ENCODE peak calls at places on chromosomes 1 and 21, in eight cellular contexts. J is tibial nerve, U is transverse colon, S is A549, H is adrenal gland, Q is H1, Z is K562, B is prostate gland. K is an unnamed sample.
A peak's percentile ranks its signal among the peaks of the same experiment; 100 is the strongest.

GRCh38 chr1:119139393-119139792 is 1.1 kb downstream of the WARS2 start:
- DNase-seq in J (no peak), U (no peak), S (no peak), H (no peak), Q (no peak), Z (no peak), B (no peak), K (no peak)

GRCh38 chr1:30893776-30894507 is 14.6 kb downstream of the SDC3 start:
- DNase-seq in J (no peak), U (no peak), S (no peak), H (no peak), Q (no peak), Z (no peak), B (no peak), K (no peak)

GRCh38 chr1:56068210-56068609 is 511.2 kb downstream of the PLPP3 start:
- DNase-seq in J (no peak), U (no peak), S (no peak), H (no peak), Q (no peak), Z (no peak), B (no peak), K (no peak)

GRCh38 chr1:101253976-101254660 is 17.3 kb downstream of the S1PR1 start:
- DNase-seq in J (no peak), U (no peak), S (no peak), H (peak; percentile 52), Q (no peak), Z (no peak), B (no peak), K (no peak)

GRCh38 chr1:23035823-23036452 is 16.7 kb downstream of the KDM1A start:
- DNase-seq in J (no peak), U (no peak), S (no peak), H (no peak), Q (no peak), Z (no peak), B (no peak), K (no peak)

GRCh38 chr1:185284533-185285244 is 32.4 kb downstream of the IVNS1ABP start:
- DNase-seq in J (no peak), U (no peak), S (no peak), H (no peak), Q (no peak), Z (peak; percentile 83), B (no peak), K (no peak)

GRCh38 chr1:89633745-89634625 is 1.1 kb downstream of the LRRC8C start:
- DNase-seq in J (no peak), U (peak; percentile 10), S (no peak), H (peak; percentile 42), Q (no peak), Z (peak; percentile 30), B (no peak), K (no peak)

GRCh38 chr1:185804608-185805007 is 70.4 kb downstream of the HMCN1 start:
- DNase-seq in J (no peak), U (no peak), S (no peak), H (no peak), Q (no peak), Z (no peak), B (no peak), K (no peak)

GRCh38 chr1:219555802-219556201 is 57.1 kb downstream of the ZC3H11B start:
- DNase-seq in J (no peak), U (no peak), S (peak; percentile 33), H (no peak), Q (no peak), Z (no peak), B (peak; percentile 29), K (no peak)

GRCh38 chr1:188782220-188782841 is 1695.3 kb downstream of the BRINP3 start:
- DNase-seq in J (no peak), U (no peak), S (peak; percentile 34), H (peak; percentile 28), Q (peak; percentile 23), Z (peak; percentile 20), B (no peak), K (peak; percentile 15)

GRCh38 chr1:110515896-110516295 is 3.1 kb downstream of the KCNA10 start:
- DNase-seq in J (no peak), U (no peak), S (no peak), H (no peak), Q (no peak), Z (no peak), B (no peak), K (no peak)

GRCh38 chr1:228332797-228333738 is 73.6 kb downstream of the TRIM11 start:
- DNase-seq in J (no peak), U (no peak), S (no peak), H (no peak), Q (no peak), Z (no peak), B (no peak), K (no peak)

GRCh38 chr21:28671549-28672195 is 321.0 kb downstream of the LTN1 start:
- DNase-seq in J (no peak), U (no peak), S (no peak), H (no peak), Q (no peak), Z (no peak), B (no peak), K (no peak)

DNA sequence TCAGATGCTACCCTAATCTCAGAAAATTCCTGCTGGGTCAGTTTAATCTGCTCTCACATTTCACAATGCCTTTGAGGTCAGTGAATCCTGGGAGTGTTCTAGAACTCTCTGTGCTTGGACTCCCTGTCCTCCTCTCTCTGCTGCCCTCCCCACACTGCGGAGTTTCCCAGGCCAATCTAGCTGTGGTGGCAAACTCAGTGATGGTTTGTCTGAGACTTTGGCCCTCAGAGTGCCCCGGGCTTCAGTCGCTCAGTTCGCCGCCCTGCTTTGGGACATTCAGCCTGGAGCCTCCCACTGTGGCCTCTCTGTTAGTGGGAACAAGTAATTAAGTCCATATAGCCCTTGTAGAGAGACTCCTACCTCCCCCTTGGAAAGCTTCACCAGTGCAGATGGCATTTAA is 7.1 kb downstream of the C1orf226 start:
- DNase-seq in J (no peak), U (no peak), S (no peak), H (peak; percentile 18), Q (no peak), Z (peak; percentile 11), B (no peak), K (no peak)
- TF ChIP-seq POLR2A in J (no peak), U (no peak), S (no peak), H (no peak), Q (no peak), Z (no peak), B (no peak), K (no peak)

GRCh38 chr1:226121587-226122400 is 59.3 kb downstream of the H3-3A start:
- DNase-seq in J (peak; percentile 38), U (peak; percentile 80), S (peak; percentile 88), H (peak; percentile 47), Q (no peak), Z (peak; percentile 96), B (peak; percentile 60), K (peak; percentile 87)
- TF ChIP-seq POLR2A in J (no peak), U (peak; percentile 26), S (peak; percentile 45), H (no peak), Q (no peak), Z (peak; percentile 63), B (no peak), K (peak; percentile 26)

DNA sequence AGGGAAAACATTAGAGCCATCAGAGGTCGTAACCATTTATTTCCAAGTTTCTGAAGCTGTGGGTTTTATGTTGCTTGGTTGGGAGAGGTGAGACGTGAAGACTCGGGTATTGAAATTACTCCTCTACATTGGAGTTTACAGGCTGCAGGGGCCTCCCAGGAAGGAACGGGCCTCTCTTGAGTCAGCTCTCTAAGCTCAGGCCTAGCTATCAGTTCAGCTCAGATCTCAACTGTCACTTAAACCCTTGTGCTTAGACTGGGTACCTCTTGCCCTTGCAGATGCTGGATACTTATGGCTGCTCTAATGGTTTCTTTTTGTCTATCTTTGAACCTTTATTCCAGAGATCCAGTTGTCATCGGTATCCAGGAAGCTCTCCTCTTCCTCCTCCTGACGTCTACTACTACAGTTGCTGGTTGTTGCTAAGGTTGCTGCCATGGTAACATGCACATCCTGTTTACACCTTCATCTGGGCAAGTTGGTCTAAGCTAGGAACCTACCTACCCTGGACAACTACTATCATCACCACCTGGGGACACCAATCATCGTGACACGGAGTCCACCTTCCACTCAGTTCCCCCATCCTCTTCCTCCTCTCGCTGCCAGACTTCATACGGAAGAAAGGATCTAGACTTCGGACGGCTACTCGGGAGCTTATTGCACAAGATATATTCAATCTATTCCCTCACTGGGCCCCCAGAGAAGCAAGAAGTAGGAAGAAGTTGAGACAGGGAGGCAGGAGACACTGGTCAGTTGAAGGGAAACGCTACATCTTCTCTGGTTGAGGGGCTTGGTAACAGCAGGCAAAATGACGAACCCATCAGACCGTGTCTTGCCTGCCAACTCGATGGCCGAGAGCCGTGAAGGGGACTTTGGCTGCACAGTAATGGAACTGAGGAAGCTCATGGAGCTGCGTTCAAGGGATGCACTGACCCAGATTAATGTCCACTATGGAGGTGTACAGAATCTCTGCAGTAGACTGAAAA is 56.1 kb downstream of the ATP2B4 start:
- DNase-seq in J (no peak), U (peak; percentile 25), S (no peak), H (no peak), Q (no peak), Z (peak; percentile 59), B (no peak), K (no peak)
- TF ChIP-seq POLR2A in J (no peak), U (no peak), S (no peak), H (no peak), Q (no peak), Z (peak; percentile 49), B (no peak), K (no peak)

GRCh38 chr1:156025873-156026272 is 5.1 kb upstream of the SSR2 start:
- DNase-seq in J (no peak), U (peak; percentile 63), S (peak; percentile 78), H (peak; percentile 48), Q (peak; percentile 47), Z (peak; percentile 73), B (no peak), K (no peak)

GRCh38 chr1:156021087-156021416 is 301 bp upstream of the SSR2 start:
- DNase-seq in J (no peak), U (no peak), S (no peak), H (no peak), Q (no peak), Z (no peak), B (no peak), K (no peak)

GRCh38 chr1:156021954-156022353 is 1.2 kb upstream of the SSR2 start:
- DNase-seq in J (no peak), U (no peak), S (no peak), H (no peak), Q (no peak), Z (no peak), B (no peak), K (no peak)

GRCh38 chr1:156019946-156020292 is 832 bp downstream of the SSR2 start:
- DNase-seq in J (no peak), U (no peak), S (no peak), H (no peak), Q (no peak), Z (no peak), B (no peak), K (no peak)

DNA sequence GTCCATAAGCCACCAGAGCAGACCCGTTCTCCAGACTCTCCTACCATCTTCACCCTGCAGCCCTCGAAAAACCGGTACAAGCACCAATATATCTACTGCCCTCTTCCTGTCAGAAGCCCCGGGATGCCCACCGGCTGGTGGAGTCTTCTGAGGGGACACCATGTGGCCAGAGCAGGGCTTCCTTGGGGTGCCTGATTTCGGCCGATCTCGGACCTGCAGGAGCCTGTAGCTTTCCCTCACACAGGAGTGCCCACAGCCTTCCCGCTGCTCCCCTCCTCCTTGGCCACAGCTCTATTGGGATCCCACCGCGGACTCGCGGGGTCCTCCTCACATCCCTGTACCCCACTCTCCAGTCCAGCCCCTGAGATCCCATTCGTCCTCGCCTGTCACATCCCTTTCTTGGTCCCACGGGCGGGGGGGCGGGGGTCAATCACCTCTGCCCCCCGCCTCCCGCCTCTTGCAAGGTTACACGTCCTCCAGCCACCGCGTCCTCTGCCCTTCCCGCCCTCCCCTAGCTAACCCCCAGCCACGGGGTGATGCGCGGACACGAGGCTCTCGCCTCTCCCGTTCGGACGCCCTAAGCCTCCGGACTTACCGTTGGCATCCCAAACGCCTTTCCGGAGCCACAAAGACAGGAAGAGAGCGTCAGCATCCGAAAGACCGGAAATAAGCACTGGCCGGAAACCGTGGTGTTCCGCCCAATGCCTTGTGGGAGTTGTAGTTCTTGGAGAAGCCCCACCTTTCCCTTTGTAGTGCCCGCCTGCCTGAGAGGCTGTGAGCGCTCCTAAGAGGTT is at the start of gene SSR2:
- DNase-seq in J (peak; percentile 87), U (peak; percentile 92), S (peak; percentile 99), H (peak; percentile 92), Q (peak; percentile 73), Z (peak; percentile 94), B (peak; percentile 88), K (peak; percentile 93)
- TF ChIP-seq POLR2A in J (no peak), U (peak; percentile 45), S (peak; percentile 85), H (peak; percentile 56), Q (no peak), Z (peak; percentile 84), B (peak; percentile 52), K (peak; percentile 97)

K was measured in H54.